ENCODE peak calls at places on chromosomes 6 and 20, in nine cellular contexts. One of them, this sample, is unnamed.

GRCh38 chr6:6713660-6714446 is 125.3 kb downstream of the LY86 start:
- DNase-seq in pancreas: no peak
- DNase-seq in cardiac fibroblast: peak; percentile 27
- DNase-seq in ascending aorta: no peak
- DNase-seq in aorta: no peak
- DNase-seq in keratinocyte: no peak
- DNase-seq in bronchial epithelial cell: peak; percentile 69
- DNase-seq in fibroblast of mammary gland: peak; percentile 85
- DNase-seq in fibroblast of the aortic adventitia: peak; percentile 75
- DNase-seq in this sample: no peak

GRCh38 chr20:48526936-48527335 is 300.9 kb downstream of the PREX1 start:
- DNase-seq in pancreas: no peak
- DNase-seq in cardiac fibroblast: no peak
- DNase-seq in ascending aorta: no peak
- DNase-seq in aorta: no peak
- DNase-seq in keratinocyte: no peak
- DNase-seq in bronchial epithelial cell: no peak
- DNase-seq in fibroblast of mammary gland: no peak
- DNase-seq in fibroblast of the aortic adventitia: no peak
- DNase-seq in this sample: no peak

GRCh38 chr6:150250826-150251225 is 108.0 kb downstream of the PPP1R14C start:
- DNase-seq in pancreas: no peak
- DNase-seq in cardiac fibroblast: peak; percentile 74
- DNase-seq in ascending aorta: no peak
- DNase-seq in aorta: no peak
- DNase-seq in keratinocyte: peak; percentile 96
- DNase-seq in bronchial epithelial cell: peak; percentile 99
- DNase-seq in fibroblast of mammary gland: peak; percentile 73
- DNase-seq in fibroblast of the aortic adventitia: peak; percentile 81
- DNase-seq in this sample: no peak

GRCh38 chr6:170444811-170445211 is 108.3 kb downstream of the PSMB1 start:
- DNase-seq in pancreas: no peak
- DNase-seq in cardiac fibroblast: no peak
- DNase-seq in ascending aorta: peak; percentile 58
- DNase-seq in aorta: no peak
- DNase-seq in keratinocyte: no peak
- DNase-seq in bronchial epithelial cell: peak; percentile 5
- DNase-seq in fibroblast of mammary gland: no peak
- DNase-seq in fibroblast of the aortic adventitia: no peak
- DNase-seq in this sample: no peak

GRCh38 chr6:106752641-106753040 is 123.3 kb downstream of the QRSL1 start:
- DNase-seq in pancreas: no peak
- DNase-seq in cardiac fibroblast: no peak
- DNase-seq in ascending aorta: no peak
- DNase-seq in aorta: no peak
- DNase-seq in keratinocyte: no peak
- DNase-seq in bronchial epithelial cell: no peak
- DNase-seq in fibroblast of mammary gland: no peak
- DNase-seq in fibroblast of the aortic adventitia: no peak
- DNase-seq in this sample: no peak

GRCh38 chr6:114176726-114177125 is 166.1 kb downstream of the HS3ST5 start:
- DNase-seq in pancreas: no peak
- DNase-seq in cardiac fibroblast: no peak
- DNase-seq in ascending aorta: no peak
- DNase-seq in aorta: no peak
- DNase-seq in keratinocyte: no peak
- DNase-seq in bronchial epithelial cell: no peak
- DNase-seq in fibroblast of mammary gland: no peak
- DNase-seq in fibroblast of the aortic adventitia: no peak
- DNase-seq in this sample: no peak

GRCh38 chr6:170102582-170103481 is 188.0 kb downstream of the DLL1 start:
- DNase-seq in pancreas: no peak
- DNase-seq in cardiac fibroblast: no peak
- DNase-seq in ascending aorta: peak; percentile 52
- DNase-seq in aorta: no peak
- DNase-seq in keratinocyte: no peak
- DNase-seq in bronchial epithelial cell: no peak
- DNase-seq in fibroblast of mammary gland: no peak
- DNase-seq in fibroblast of the aortic adventitia: no peak
- DNase-seq in this sample: no peak

GRCh38 chr20:36399969-36400545 is 93.9 kb downstream of the DLGAP4 start:
- DNase-seq in pancreas: no peak
- DNase-seq in cardiac fibroblast: no peak
- DNase-seq in ascending aorta: no peak
- DNase-seq in aorta: no peak
- DNase-seq in keratinocyte: no peak
- DNase-seq in bronchial epithelial cell: no peak
- DNase-seq in fibroblast of mammary gland: no peak
- DNase-seq in fibroblast of the aortic adventitia: no peak
- DNase-seq in this sample: no peak

GRCh38 chr20:6122111-6122872 is 538 bp downstream of the FERMT1 start:
- DNase-seq in pancreas: no peak
- DNase-seq in cardiac fibroblast: peak; percentile 82
- DNase-seq in ascending aorta: no peak
- DNase-seq in aorta: no peak
- DNase-seq in keratinocyte: no peak
- DNase-seq in bronchial epithelial cell: peak; percentile 98
- DNase-seq in fibroblast of mammary gland: peak; percentile 18
- DNase-seq in fibroblast of the aortic adventitia: peak; percentile 81
- DNase-seq in this sample: no peak

GRCh38 chr20:6123650-6124014 is 802 bp upstream of the FERMT1 start:
- DNase-seq in pancreas: no peak
- DNase-seq in cardiac fibroblast: no peak
- DNase-seq in ascending aorta: no peak
- DNase-seq in aorta: no peak
- DNase-seq in keratinocyte: no peak
- DNase-seq in bronchial epithelial cell: no peak
- DNase-seq in fibroblast of mammary gland: no peak
- DNase-seq in fibroblast of the aortic adventitia: no peak
- DNase-seq in this sample: no peak

GRCh38 chr20:6121504-6121903 is 1.3 kb downstream of the FERMT1 start:
- DNase-seq in pancreas: no peak
- DNase-seq in cardiac fibroblast: no peak
- DNase-seq in ascending aorta: no peak
- DNase-seq in aorta: no peak
- DNase-seq in keratinocyte: no peak
- DNase-seq in bronchial epithelial cell: no peak
- DNase-seq in fibroblast of mammary gland: no peak
- DNase-seq in fibroblast of the aortic adventitia: no peak
- DNase-seq in this sample: no peak

GRCh38 chr20:6120491-6120988 is 2.3 kb downstream of the FERMT1 start:
- DNase-seq in pancreas: no peak
- DNase-seq in cardiac fibroblast: no peak
- DNase-seq in ascending aorta: no peak
- DNase-seq in aorta: no peak
- DNase-seq in keratinocyte: no peak
- DNase-seq in bronchial epithelial cell: no peak
- DNase-seq in fibroblast of mammary gland: no peak
- DNase-seq in fibroblast of the aortic adventitia: peak; percentile 18
- DNase-seq in this sample: no peak

DNA sequence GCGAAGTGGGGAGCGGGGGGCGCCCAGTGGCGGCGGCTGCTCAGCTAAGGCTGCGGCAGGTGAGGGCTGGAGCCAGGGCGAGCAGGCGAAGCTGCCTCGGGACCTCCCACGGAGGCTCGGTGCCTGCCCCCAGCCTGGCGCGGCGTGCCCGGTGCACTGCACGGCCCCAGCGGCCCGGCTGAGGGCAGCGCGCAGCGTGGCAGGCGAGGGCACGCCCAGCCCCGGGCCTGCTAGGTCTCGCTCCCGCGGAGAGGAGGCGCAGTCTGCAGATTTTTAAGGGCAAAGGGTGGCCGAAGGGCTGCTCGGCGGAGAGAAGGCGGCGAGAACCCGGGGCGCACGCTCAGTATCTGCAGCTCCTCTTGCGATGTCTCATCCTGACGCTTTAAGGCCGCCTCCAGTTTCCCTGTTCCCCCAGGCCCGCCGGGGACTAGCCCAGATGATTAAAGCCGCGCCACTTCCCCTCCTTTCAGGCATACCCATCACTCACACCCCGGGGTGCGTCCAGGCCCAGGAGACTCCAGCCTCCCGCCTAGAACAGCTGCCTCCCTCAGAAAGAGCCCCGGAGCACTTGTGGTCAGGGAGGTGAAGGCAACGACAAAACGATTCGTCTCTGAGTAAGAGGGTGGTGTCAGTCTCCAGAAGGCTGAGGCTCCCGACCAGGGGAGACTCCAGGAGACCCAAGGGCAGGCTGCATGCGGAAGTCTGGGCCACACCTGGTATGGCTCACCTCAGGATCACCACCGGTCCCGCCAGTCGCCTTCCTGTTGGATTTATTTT is at the start of gene FERMT1:
- DNase-seq in pancreas: peak; percentile 87
- DNase-seq in cardiac fibroblast: peak; percentile 73
- DNase-seq in ascending aorta: no peak
- DNase-seq in aorta: no peak
- DNase-seq in keratinocyte: peak; percentile 96
- DNase-seq in bronchial epithelial cell: peak; percentile 97
- DNase-seq in fibroblast of mammary gland: peak; percentile 66
- DNase-seq in fibroblast of the aortic adventitia: peak; percentile 66
- DNase-seq in this sample: no peak
- H3K4me3 ChIP-seq in pancreas: peak within 1 kb of the TSS; percentile 66
- H3K4me3 ChIP-seq in cardiac fibroblast: peak within 1 kb of the TSS; percentile 60
- H3K4me3 ChIP-seq in ascending aorta: peak within 1 kb of the TSS; percentile 68
- H3K4me3 ChIP-seq in aorta: peak within 1 kb of the TSS; percentile 5
- H3K4me3 ChIP-seq in keratinocyte: peak within 1 kb of the TSS; percentile 95
- H3K4me3 ChIP-seq in bronchial epithelial cell: peak within 1 kb of the TSS; percentile 85
- H3K4me3 ChIP-seq in fibroblast of mammary gland: peak within 1 kb of the TSS; percentile 55
- H3K4me3 ChIP-seq in fibroblast of the aortic adventitia: peak within 1 kb of the TSS; percentile 72
- H3K4me3 ChIP-seq in this sample: peak within 1 kb of the TSS; percentile 63

GRCh38 chr20:37520417-37520751 is 666 bp upstream of the NNAT start:
- DNase-seq in pancreas: no peak
- DNase-seq in cardiac fibroblast: no peak
- DNase-seq in ascending aorta: no peak
- DNase-seq in aorta: no peak
- DNase-seq in keratinocyte: no peak
- DNase-seq in bronchial epithelial cell: no peak
- DNase-seq in fibroblast of mammary gland: no peak
- DNase-seq in fibroblast of the aortic adventitia: no peak
- DNase-seq in this sample: no peak

GRCh38 chr20:37521091-37521771 is at the start of gene NNAT:
- DNase-seq in pancreas: no peak
- DNase-seq in cardiac fibroblast: no peak
- DNase-seq in ascending aorta: peak; percentile 58
- DNase-seq in aorta: no peak
- DNase-seq in keratinocyte: no peak
- DNase-seq in bronchial epithelial cell: no peak
- DNase-seq in fibroblast of mammary gland: no peak
- DNase-seq in fibroblast of the aortic adventitia: no peak
- DNase-seq in this sample: no peak

GRCh38 chr20:37518059-37518458 is 3.0 kb upstream of the NNAT start:
- DNase-seq in pancreas: no peak
- DNase-seq in cardiac fibroblast: no peak
- DNase-seq in ascending aorta: peak; percentile 40
- DNase-seq in aorta: no peak
- DNase-seq in keratinocyte: no peak
- DNase-seq in bronchial epithelial cell: no peak
- DNase-seq in fibroblast of mammary gland: no peak
- DNase-seq in fibroblast of the aortic adventitia: no peak
- DNase-seq in this sample: no peak

GRCh38 chr20:37518606-37519507 is 2.2 kb upstream of the NNAT start:
- DNase-seq in pancreas: peak; percentile 66
- DNase-seq in cardiac fibroblast: peak; percentile 30
- DNase-seq in ascending aorta: peak; percentile 64
- DNase-seq in aorta: no peak
- DNase-seq in keratinocyte: no peak
- DNase-seq in bronchial epithelial cell: no peak
- DNase-seq in fibroblast of mammary gland: no peak
- DNase-seq in fibroblast of the aortic adventitia: no peak
- DNase-seq in this sample: no peak

DNA sequence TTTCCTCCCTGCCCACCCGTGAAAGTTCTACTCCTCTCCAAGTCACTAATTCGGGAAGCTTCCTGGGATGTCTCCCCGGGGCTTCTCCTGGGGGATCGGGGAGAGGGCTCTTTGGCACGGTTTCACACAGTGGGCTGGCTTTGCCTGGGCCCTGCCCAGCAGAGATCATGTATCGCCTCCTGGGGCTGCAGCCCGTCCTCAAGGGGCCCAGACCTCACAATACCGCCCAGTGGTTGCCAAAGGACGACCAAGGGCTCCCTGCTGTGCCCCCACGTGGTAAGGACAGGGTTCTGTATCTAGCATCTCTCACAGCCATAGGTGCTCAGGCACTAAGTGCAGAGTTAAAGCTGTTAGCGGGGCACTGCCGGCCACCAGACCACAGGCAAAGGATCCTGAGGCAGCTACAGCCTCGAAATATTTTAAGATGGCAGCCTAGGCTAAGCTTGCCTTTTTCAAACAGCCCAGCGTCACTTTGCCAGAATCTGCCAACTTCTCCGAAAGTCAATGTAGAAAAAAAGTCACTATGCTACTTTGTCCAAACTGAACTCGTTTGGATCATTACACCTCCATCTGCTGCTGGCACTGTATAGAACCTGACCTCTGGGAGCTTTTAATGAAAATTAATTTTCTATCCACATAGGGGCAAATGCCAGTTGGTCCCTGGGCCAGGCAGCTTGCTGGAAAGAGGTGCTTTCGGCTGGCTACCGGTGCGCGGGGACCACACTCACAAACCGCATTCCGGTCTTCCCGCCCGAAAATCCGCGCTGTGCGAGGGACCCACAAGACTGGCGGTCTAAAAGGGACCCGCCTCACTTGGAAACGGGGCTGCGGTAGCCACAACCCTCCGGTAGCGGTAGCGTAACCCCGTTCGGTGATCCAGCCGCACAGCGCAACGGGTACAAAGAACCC is 1.3 kb upstream of the NNAT start:
- DNase-seq in pancreas: no peak
- DNase-seq in cardiac fibroblast: no peak
- DNase-seq in ascending aorta: peak; percentile 50
- DNase-seq in aorta: no peak
- DNase-seq in keratinocyte: no peak
- DNase-seq in bronchial epithelial cell: no peak
- DNase-seq in fibroblast of mammary gland: no peak
- DNase-seq in fibroblast of the aortic adventitia: no peak
- DNase-seq in this sample: no peak
- H3K4me3 ChIP-seq in pancreas: no peak overlapping the region
- H3K4me3 ChIP-seq in cardiac fibroblast: no peak overlapping the region
- H3K4me3 ChIP-seq in ascending aorta: no peak overlapping the region
- H3K4me3 ChIP-seq in aorta: no peak overlapping the region
- H3K4me3 ChIP-seq in keratinocyte: no peak overlapping the region
- H3K4me3 ChIP-seq in bronchial epithelial cell: no peak overlapping the region
- H3K4me3 ChIP-seq in fibroblast of mammary gland: no peak overlapping the region
- H3K4me3 ChIP-seq in fibroblast of the aortic adventitia: no peak overlapping the region
- H3K4me3 ChIP-seq in this sample: no peak overlapping the region

DNA sequence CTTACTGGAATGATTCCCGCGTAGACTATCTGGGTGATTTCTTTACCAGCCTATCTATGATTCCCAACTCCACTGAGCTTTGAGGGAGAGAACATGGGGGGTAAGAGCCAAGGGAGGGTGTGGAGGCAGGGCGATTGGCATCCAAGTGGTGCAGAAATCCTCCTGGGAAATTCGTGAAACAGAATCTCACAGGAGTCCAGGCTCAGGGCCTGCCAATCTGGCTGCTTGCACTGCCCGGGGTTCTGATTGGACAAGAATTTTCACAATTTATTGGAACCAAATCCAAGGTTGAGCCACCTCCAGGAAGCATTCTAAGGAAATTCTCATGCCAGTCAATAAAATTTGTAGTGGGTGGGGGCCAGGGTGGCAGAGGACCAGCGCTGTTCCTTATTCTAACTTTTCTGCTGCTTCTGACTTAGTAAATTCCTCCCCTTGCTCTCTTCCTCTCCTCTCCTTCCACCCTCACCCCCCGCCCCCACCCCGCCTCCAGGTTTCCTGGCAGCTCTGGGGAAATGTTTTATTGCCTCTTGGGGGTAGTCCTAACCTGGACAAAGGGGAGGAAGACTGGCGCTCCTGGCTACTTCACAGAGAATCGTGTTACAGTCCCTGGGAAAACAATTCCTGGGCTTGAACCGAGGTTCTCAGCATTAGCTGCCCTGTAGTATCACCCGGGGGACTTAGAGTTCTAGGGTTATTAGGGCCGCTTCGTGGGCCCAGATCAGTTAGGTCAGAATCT is 3.1 kb downstream of the BMP6 start:
- DNase-seq in pancreas: no peak
- DNase-seq in cardiac fibroblast: peak; percentile 54
- DNase-seq in ascending aorta: no peak
- DNase-seq in aorta: no peak
- DNase-seq in keratinocyte: no peak
- DNase-seq in bronchial epithelial cell: no peak
- DNase-seq in fibroblast of mammary gland: no peak
- DNase-seq in fibroblast of the aortic adventitia: peak; percentile 46
- DNase-seq in this sample: no peak
- H3K4me3 ChIP-seq in pancreas: no peak overlapping the region
- H3K4me3 ChIP-seq in cardiac fibroblast: peak overlapping the region; percentile 67
- H3K4me3 ChIP-seq in ascending aorta: peak overlapping the region; percentile 90
- H3K4me3 ChIP-seq in aorta: no peak overlapping the region
- H3K4me3 ChIP-seq in keratinocyte: peak overlapping the region; percentile 49
- H3K4me3 ChIP-seq in bronchial epithelial cell: no peak overlapping the region
- H3K4me3 ChIP-seq in fibroblast of mammary gland: no peak overlapping the region
- H3K4me3 ChIP-seq in fibroblast of the aortic adventitia: peak overlapping the region; percentile 78
- H3K4me3 ChIP-seq in this sample: no peak overlapping the region

DNA sequence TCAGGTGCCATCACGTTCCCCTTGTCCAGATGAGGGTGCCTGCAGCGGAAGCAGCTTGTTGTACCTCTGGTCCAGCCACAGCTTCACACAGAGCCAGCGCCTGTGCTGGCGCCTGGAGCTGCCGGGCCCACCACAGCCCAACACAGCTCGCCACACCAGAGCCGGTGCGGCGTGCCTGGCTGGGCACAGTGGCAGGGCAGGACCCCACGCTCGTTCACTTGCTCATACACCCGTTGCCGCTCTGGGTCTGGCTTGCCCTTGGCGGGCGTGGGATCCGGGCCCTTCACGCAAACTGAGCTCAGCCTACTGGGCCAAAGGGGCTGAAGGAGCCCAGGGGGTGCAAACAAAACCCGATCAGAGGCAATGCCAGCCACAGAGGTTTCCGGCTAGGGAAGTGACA is 492.5 kb upstream of the MANEA start:
- DNase-seq in pancreas: peak; percentile 67
- DNase-seq in cardiac fibroblast: no peak
- DNase-seq in ascending aorta: no peak
- DNase-seq in aorta: no peak
- DNase-seq in keratinocyte: no peak
- DNase-seq in bronchial epithelial cell: no peak
- DNase-seq in fibroblast of mammary gland: no peak
- DNase-seq in fibroblast of the aortic adventitia: no peak
- DNase-seq in this sample: no peak
- H3K4me3 ChIP-seq in pancreas: no peak overlapping the region
- H3K4me3 ChIP-seq in cardiac fibroblast: no peak overlapping the region
- H3K4me3 ChIP-seq in ascending aorta: no peak overlapping the region
- H3K4me3 ChIP-seq in aorta: no peak overlapping the region
- H3K4me3 ChIP-seq in keratinocyte: no peak overlapping the region
- H3K4me3 ChIP-seq in bronchial epithelial cell: no peak overlapping the region
- H3K4me3 ChIP-seq in fibroblast of mammary gland: no peak overlapping the region
- H3K4me3 ChIP-seq in fibroblast of the aortic adventitia: no peak overlapping the region
- H3K4me3 ChIP-seq in this sample: no peak overlapping the region

This sample was measured in AG09309.